ENCODE peak calls at places on chromosomes 3 and 15, in ten cellular contexts. X is uterus, E is tibial nerve, F is heart left ventricle, O is A549, C is suprapubic skin, N is IMR-90, Y is HCT116, T is testis, D is prostate gland. B is an unnamed sample.

GRCh38 chr15:47944911-47945310 is 175.9 kb upstream of the SLC24A5 start:
- DNase-seq in X (no peak), E (no peak), F (no peak), O (no peak), C (no peak), N (no peak), Y (no peak), T (no peak), D (no peak), B (no peak)

GRCh38 chr15:87547470-87548181 is 708.9 kb downstream of the NTRK3 start:
- DNase-seq in X (no peak), E (no peak), F (no peak), O (no peak), C (no peak), N (no peak), Y (no peak), T (no peak), D (no peak), B (no peak)

GRCh38 chr3:12948891-12949711 is 107.7 kb upstream of the RPL32 start:
- DNase-seq in X (no peak), E (no peak), F (no peak), O (no peak), C (no peak), N (peak; percentile 48), Y (peak; percentile 32), T (no peak), D (no peak), B (peak; percentile 24)

GRCh38 chr15:89749951-89750559 is 994 bp downstream of the MESP1 start:
- DNase-seq in X (no peak), E (no peak), F (no peak), O (no peak), C (no peak), N (no peak), Y (no peak), T (peak; percentile 22), D (no peak), B (peak; percentile 30)

GRCh38 chr15:58313810-58314592 is 117.8 kb upstream of the LIPC start:
- DNase-seq in X (no peak), E (no peak), F (no peak), O (no peak), C (no peak), N (no peak), Y (no peak), T (no peak), D (no peak), B (no peak)

GRCh38 chr3:178802259-178802658 is 266.0 kb downstream of the KCNMB2 start:
- DNase-seq in X (no peak), E (no peak), F (no peak), O (no peak), C (no peak), N (no peak), Y (no peak), T (no peak), D (no peak), B (no peak)

GRCh38 chr3:41881233-41881821 is 80.6 kb downstream of the ULK4 start:
- DNase-seq in X (no peak), E (peak; percentile 61), F (no peak), O (no peak), C (no peak), N (peak; percentile 48), Y (no peak), T (no peak), D (peak; percentile 30), B (no peak)

GRCh38 chr3:36989568-36989967 is 3.4 kb downstream of the EPM2AIP1 start:
- DNase-seq in X (no peak), E (no peak), F (no peak), O (no peak), C (no peak), N (no peak), Y (no peak), T (no peak), D (no peak), B (no peak)

GRCh38 chr15:80549712-80550111 is 145.4 kb upstream of the ABHD17C start:
- DNase-seq in X (no peak), E (no peak), F (no peak), O (no peak), C (no peak), N (no peak), Y (no peak), T (no peak), D (no peak), B (no peak)

GRCh38 chr3:37140899-37141541 is 33.4 kb downstream of the LRRFIP2 start:
- DNase-seq in X (no peak), E (no peak), F (no peak), O (no peak), C (no peak), N (no peak), Y (no peak), T (no peak), D (no peak), B (no peak)

GRCh38 chr15:96234109-96234892 is 96.2 kb upstream of the NR2F2 start:
- DNase-seq in X (peak; percentile 23), E (no peak), F (no peak), O (no peak), C (no peak), N (peak; percentile 51), Y (no peak), T (no peak), D (no peak), B (no peak)

GRCh38 chr3:149989307-149989706 is 18.6 kb upstream of the PFN2 start:
- DNase-seq in X (no peak), E (no peak), F (no peak), O (no peak), C (no peak), N (no peak), Y (no peak), T (no peak), D (no peak), B (no peak)

GRCh38 chr3:157100079-157100477 is 59.9 kb downstream of the CCNL1 start:
- DNase-seq in X (no peak), E (no peak), F (no peak), O (no peak), C (no peak), N (no peak), Y (no peak), T (no peak), D (no peak), B (no peak)

GRCh38 chr15:100133001-100133400 is 208.8 kb downstream of the ADAMTS17 start:
- DNase-seq in X (no peak), E (no peak), F (no peak), O (no peak), C (no peak), N (no peak), Y (no peak), T (no peak), D (no peak), B (no peak)

GRCh38 chr3:54228806-54229205 is 106.5 kb downstream of the CACNA2D3 start:
- DNase-seq in X (no peak), E (no peak), F (no peak), O (no peak), C (no peak), N (no peak), Y (no peak), T (no peak), D (no peak), B (no peak)

GRCh38 chr3:8987673-8988655 is 24.7 kb upstream of the RAD18 start:
- DNase-seq in X (peak; percentile 50), E (peak; percentile 67), F (no peak), O (peak; percentile 71), C (no peak), N (peak; percentile 40), Y (peak; percentile 32), T (peak; percentile 82), D (peak; percentile 41), B (peak; percentile 62)

GRCh38 chr15:84773716-84774115 is 25.3 kb downstream of the ZNF592 start:
- DNase-seq in X (no peak), E (no peak), F (no peak), O (no peak), C (no peak), N (no peak), Y (no peak), T (no peak), D (no peak), B (no peak)

GRCh38 chr15:65329298-65329990 is 25.0 kb downstream of the RNU5B-1 start:
- DNase-seq in X (no peak), E (no peak), F (no peak), O (no peak), C (no peak), N (no peak), Y (no peak), T (no peak), D (no peak), B (no peak)

GRCh38 chr3:13518516-13519351 is 30.2 kb upstream of the FBLN2 start:
- DNase-seq in X (peak; percentile 59), E (peak; percentile 79), F (peak; percentile 81), O (no peak), C (peak; percentile 94), N (no peak), Y (no peak), T (peak; percentile 83), D (no peak), B (no peak)

GRCh38 chr3:62229908-62230307 is 143.4 kb downstream of the FEZF2 start:
- DNase-seq in X (no peak), E (no peak), F (no peak), O (peak; percentile 18), C (no peak), N (no peak), Y (peak; percentile 10), T (no peak), D (no peak), B (no peak)
- TF ChIP-seq CTCF in X (no peak), E (no peak), F (no peak), O (no peak), C (no peak), N (peak; percentile 22), Y (no peak), T (no peak), D (no peak), B (no peak)

GRCh38 chr3:29277249-29277648 is 3.6 kb upstream of the RBMS3 start:
- DNase-seq in X (no peak), E (no peak), F (no peak), O (no peak), C (no peak), N (no peak), Y (no peak), T (no peak), D (no peak), B (no peak)
- TF ChIP-seq POLR2A in X (no peak), E (no peak), F (no peak), O (no peak), C (no peak), N (no peak), Y (no peak), T (no peak), D (no peak), B (no peak)

GRCh38 chr3:154071154-154071553 is 50.0 kb upstream of the ARHGEF26 start:
- DNase-seq in X (no peak), E (no peak), F (no peak), O (no peak), C (no peak), N (no peak), Y (no peak), T (no peak), D (no peak), B (no peak)
- H3K4me1 ChIP-seq in X (no peaks in the 10 kb centered on the region), E (no peaks in the 10 kb centered on the region), F (no peaks in the 10 kb centered on the region), O (no peaks in the 10 kb centered on the region), C (no peaks in the 10 kb centered on the region), N (no peaks in the 10 kb centered on the region), Y (no peaks in the 10 kb centered on the region), T (no peaks in the 10 kb centered on the region), D (no peaks in the 10 kb centered on the region), B (no peaks in the 10 kb centered on the region)

DNA sequence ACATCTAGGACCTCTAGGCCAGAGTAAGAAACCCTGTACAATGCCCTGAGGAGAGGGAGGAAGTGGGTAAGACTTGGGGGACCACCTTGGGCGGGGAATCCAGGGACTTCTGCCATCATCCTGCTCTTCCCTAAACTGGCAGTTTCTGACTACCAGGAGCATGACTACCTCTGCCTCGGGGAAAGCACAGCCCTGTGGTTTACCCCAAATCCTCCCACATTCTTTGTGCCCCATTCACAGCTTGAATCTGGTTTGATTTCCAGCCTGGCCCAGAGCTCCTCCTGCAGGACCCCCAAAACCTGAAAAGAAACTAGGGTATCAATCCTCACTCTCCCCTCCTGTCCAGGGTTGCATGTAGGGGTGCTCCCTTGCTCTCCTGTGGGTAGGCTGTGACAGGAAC is 4.7 kb downstream of the C3orf18 start:
- DNase-seq in X (no peak), E (no peak), F (no peak), O (no peak), C (no peak), N (peak; percentile 49), Y (no peak), T (no peak), D (no peak), B (no peak)
- TF ChIP-seq CTCF in X (no peak), E (no peak), F (no peak), O (no peak), C (no peak), N (no peak), Y (no peak), T (no peak), D (no peak), B (no peak)